ENCODE peak calls at places on chromosomes 2 and 18, in five cellular contexts. M, P, A, G and T are unnamed samples.

GRCh38 chr2:137951606-137952005 is 12.7 kb upstream of the HNMT start:
- DNase-seq in M (no peak), P (peak), A (no peak), G (no peak), T (no peak)

GRCh38 chr2:152715854-152716428 is 1.3 kb downstream of the PRPF40A start:
- DNase-seq in M (no peak), P (peak), A (peak), G (no peak), T (peak)

GRCh38 chr18:47964086-47964485 is 33.6 kb upstream of the SMAD2 start:
- DNase-seq in M (no peak), P (no peak), A (no peak), G (no peak), T (no peak)

GRCh38 chr2:128390991-128391630 is 72.4 kb upstream of the HS6ST1 start:
- DNase-seq in M (no peak), P (no peak), A (no peak), G (no peak), T (peak)

GRCh38 chr2:237662671-237663093 is 35.3 kb downstream of the LRRFIP1 start:
- DNase-seq in M (peak), P (peak), A (peak), G (peak), T (peak)

GRCh38 chr2:174682578-174683391 is 81.5 kb downstream of the CHRNA1 start:
- DNase-seq in M (peak), P (peak), A (no peak), G (no peak), T (peak)

GRCh38 chr2:226431301-226431955 is 368.2 kb downstream of the IRS1 start:
- DNase-seq in M (no peak), P (peak), A (peak), G (no peak), T (no peak)

GRCh38 chr2:14330884-14331283 is 301.6 kb upstream of the LRATD1 start:
- DNase-seq in M (no peak), P (no peak), A (no peak), G (no peak), T (no peak)

GRCh38 chr2:127590386-127591190 is 55.1 kb downstream of the MYO7B start:
- DNase-seq in M (no peak), P (no peak), A (no peak), G (no peak), T (no peak)

GRCh38 chr2:27663160-27663462 is 303 bp downstream of the SUPT7L start:
- DNase-seq in M (no peak), P (no peak), A (no peak), G (no peak), T (no peak)

GRCh38 chr18:59109375-59109774 is 30.3 kb upstream of the SEC11C start:
- DNase-seq in M (peak), P (no peak), A (no peak), G (no peak), T (no peak)

GRCh38 chr2:29157131-29157530 is 41.9 kb downstream of the CLIP4 start:
- DNase-seq in M (no peak), P (no peak), A (no peak), G (no peak), T (no peak)

GRCh38 chr2:172089005-172089504 is 3.7 kb downstream of the DLX1 start:
- DNase-seq in M (no peak), P (no peak), A (no peak), G (no peak), T (no peak)

GRCh38 chr2:213848631-213849030 is 562.2 kb upstream of the VWC2L start:
- DNase-seq in M (no peak), P (peak), A (no peak), G (no peak), T (no peak)

GRCh38 chr2:74425523-74425922 is 4.0 kb downstream of the WDR54 start:
- DNase-seq in M (no peak), P (no peak), A (no peak), G (peak), T (no peak)

GRCh38 chr18:23451011-23451410 is 2.1 kb upstream of the RIOK3 start:
- DNase-seq in M (no peak), P (no peak), A (no peak), G (no peak), T (no peak)
- H2AFZ ChIP-seq in M (no peak), P (peak), A (no peak), G (no peak), T (no peak)

DNA sequence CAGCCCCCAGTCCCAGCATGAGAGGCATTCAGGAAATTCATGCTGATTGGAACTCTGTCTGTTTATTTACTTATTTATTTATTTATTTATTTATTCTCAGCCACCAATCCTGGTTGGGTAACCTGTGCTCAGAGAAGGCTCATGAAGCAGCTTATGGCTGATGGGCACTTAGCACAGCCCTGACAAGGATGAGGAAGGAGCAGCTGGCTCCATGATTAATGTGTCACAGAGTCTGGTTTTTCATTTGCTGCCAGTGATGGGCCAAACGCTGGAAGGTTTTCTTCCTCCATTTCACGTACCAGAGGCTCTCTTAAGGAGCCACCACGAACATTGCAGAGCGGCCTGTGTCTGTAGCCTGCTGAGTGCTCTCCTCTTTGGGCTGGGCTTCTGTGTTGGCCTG is 28.3 kb upstream of the KCNS3 start:
- DNase-seq in M (no peak), P (no peak), A (no peak), G (no peak), T (no peak)
- H2AFZ ChIP-seq in M (no peak), P (no peak), A (no peak), G (no peak), T (no peak)

DNA sequence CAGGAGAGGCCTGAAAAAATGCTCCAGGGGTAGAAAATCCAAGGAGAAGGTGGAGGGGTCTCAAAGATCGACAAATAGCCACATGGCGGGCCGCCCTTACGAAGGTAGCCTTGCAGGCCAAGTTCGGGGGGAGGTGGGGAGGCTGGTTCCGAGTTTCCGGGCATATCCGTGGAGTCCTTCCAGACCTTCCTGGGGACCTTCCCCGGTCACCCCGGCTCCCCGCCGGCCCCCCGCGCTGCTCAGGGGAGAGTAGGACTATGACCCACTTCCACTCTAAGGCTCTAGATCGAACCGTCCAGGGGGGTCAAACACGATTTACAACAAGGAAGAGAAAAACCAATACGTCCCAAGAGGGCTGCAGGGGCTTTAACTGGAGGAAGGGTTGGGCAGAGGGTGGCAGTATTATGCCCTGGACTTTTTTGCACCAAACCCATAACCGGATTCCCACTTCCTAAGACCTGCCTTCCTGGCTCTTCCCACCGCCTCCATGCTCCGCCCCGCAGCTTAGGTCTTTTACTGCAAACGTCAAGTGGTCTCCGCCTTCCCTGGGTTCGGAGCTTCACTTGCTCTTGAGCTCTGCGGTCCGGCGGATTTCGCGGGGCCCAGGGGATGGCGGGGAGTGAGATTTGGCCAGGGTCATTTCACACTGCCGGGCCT is 789 bp upstream of the LYPD6 start:
- DNase-seq in M (peak), P (peak), A (peak), G (peak), T (peak)
- H2AFZ ChIP-seq in M (peak), P (peak), A (peak), G (peak), T (no peak)

GRCh38 chr2:115162454-115163293 is 720.2 kb downstream of the DPP10 start:
- DNase-seq in M (peak), P (no peak), A (no peak), G (no peak), T (peak)
- H2AFZ ChIP-seq in M (peak), P (no peak), A (no peak), G (no peak), T (no peak)

GRCh38 chr2:20357588-20358394 is 7.1 kb upstream of the PUM2 start:
- DNase-seq in M (no peak), P (no peak), A (peak), G (no peak), T (no peak)

GRCh38 chr2:20362701-20363435 is 12.2 kb upstream of the PUM2 start:
- DNase-seq in M (no peak), P (no peak), A (peak), G (no peak), T (no peak)

GRCh38 chr2:20365249-20365817 is 14.7 kb upstream of the PUM2 start:
- DNase-seq in M (no peak), P (peak), A (peak), G (no peak), T (no peak)

GRCh38 chr2:20359131-20359530 is 8.5 kb upstream of the PUM2 start:
- DNase-seq in M (no peak), P (no peak), A (peak), G (no peak), T (no peak)

GRCh38 chr2:20361903-20362302 is 11.3 kb upstream of the PUM2 start:
- DNase-seq in M (no peak), P (no peak), A (no peak), G (no peak), T (no peak)
- H2AFZ ChIP-seq in M (no peak), P (no peak), A (no peak), G (peak), T (no peak)

GRCh38 chr2:148645135-148645924 is 779 bp downstream of the EPC2 start:
- DNase-seq in M (peak), P (peak), A (peak), G (no peak), T (peak)

GRCh38 chr2:148643421-148643820 is 1.1 kb upstream of the EPC2 start:
- DNase-seq in M (no peak), P (no peak), A (no peak), G (no peak), T (no peak)

GRCh38 chr2:148643998-148644884 is at the start of gene EPC2:
- DNase-seq in M (peak), P (peak), A (peak), G (no peak), T (peak)

GRCh38 chr2:148644885-148645134 is 259 bp downstream of the EPC2 start:
- DNase-seq in M (no peak), P (no peak), A (no peak), G (no peak), T (no peak)

DNA sequence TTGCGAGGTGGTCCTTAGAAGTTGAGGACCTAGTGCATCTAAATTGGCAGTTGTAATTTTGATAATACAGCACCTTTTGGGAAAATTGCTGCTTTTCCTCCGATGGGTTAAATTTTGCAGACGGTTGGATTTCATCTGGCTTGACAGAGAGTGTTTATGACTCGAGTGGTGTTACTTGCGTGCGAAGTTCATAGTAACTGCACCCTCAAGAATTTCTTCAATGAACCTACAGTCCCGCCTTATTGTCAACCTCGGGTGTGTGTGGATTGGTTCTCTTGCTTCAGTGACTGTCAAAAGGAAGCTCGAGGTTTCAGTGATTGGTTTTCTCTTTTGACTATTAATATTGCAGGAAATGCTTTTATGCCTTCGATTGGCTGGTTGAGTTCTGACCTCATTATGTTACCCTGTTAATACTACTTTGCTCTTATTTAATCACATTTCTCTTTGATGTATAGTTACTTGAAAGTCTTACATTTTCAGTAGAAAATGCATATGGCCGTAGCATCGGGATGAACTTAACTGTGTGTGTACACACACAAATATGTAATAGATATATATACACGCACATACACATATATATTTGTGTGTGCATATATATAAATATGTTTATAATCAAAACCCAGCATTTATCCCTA is 1.5 kb downstream of the EPC2 start:
- DNase-seq in M (no peak), P (peak), A (peak), G (no peak), T (no peak)
- H2AFZ ChIP-seq in M (peak), P (peak), A (no peak), G (peak), T (no peak)

DNA sequence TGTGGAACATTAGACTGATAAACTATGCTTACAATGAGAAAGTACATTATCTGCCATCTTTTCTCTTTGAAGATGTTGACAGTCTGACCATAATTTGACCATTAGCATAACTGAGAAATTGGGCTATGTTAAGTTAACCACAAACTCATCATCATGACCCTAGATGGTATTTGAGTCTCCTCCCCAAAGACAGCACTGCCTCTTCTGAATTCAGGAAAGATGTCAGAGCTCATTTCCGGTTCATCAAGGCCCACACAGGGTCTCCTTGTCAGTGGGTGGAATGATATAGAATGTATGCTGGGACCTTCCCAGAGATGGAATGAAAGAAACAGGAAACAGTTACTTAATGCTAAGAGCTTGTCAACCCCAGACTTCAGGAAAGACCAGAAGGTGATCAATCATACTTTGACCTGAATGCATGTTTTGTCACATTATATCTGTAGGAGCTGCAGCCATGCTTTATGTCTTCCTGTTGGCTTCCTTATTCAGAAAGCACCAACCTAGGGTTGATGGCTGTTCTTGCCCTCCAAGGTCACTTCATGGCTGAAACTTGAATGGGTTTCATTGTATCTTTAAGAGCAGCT is 99.1 kb upstream of the NEUROD1 start:
- DNase-seq in M (no peak), P (no peak), A (no peak), G (no peak), T (no peak)
- H2AFZ ChIP-seq in M (peak), P (no peak), A (no peak), G (peak), T (no peak)